ENCODE peak calls at places on chromosomes 16 and 17, in eight cellular contexts. Q is mucosa of descending colon; Z is mammary epithelial cell; G is body of pancreas; O is adrenal gland; S is esophagus squamous epithelium; C is RWPE2; Y is CD8-positive, alpha-beta T cell. W is an unnamed sample. For H3K4me1, the result is how much of the 10 kb centered on the place peaks cover.

GRCh38 chr16:84868829-84869457 is 49.2 kb downstream of the CRISPLD2 start:
- DNase-seq in Y (no peak), G (no peak), S (no peak), Q (no peak), O (no peak), Z (no peak), C (no peak), W (no peak)

GRCh38 chr16:21166561-21166961 is 8.1 kb downstream of the LDAF1 start:
- DNase-seq in S (no peak), Z (peak), Y (no peak), Q (no peak), C (no peak), G (no peak), O (no peak), W (no peak)

GRCh38 chr16:85327731-85328664 is 215.7 kb upstream of the CIBAR2 start:
- DNase-seq in C (no peak), S (no peak), Y (no peak), Q (no peak), Z (no peak), O (no peak), G (no peak), W (no peak)

GRCh38 chr17:2400474-2400866 is 390 bp downstream of the MNT start:
- DNase-seq in Y (peak), Z (peak), O (peak), Q (peak), G (peak), C (no peak), S (no peak), W (peak)

GRCh38 chr16:55324491-55325447 is 766 bp downstream of the IRX6 start:
- DNase-seq in C (no peak), G (no peak), Q (peak), Z (peak), O (no peak), S (no peak), Y (no peak), W (no peak)

GRCh38 chr17:58277726-58278595 is 2.8 kb downstream of the MPO start:
- DNase-seq in O (no peak), C (no peak), Z (no peak), Y (no peak), Q (peak), G (no peak), S (no peak), W (no peak)

GRCh38 chr16:52515068-52515671 is 31.8 kb downstream of the TOX3 start:
- DNase-seq in S (no peak), Z (no peak), G (no peak), Y (no peak), C (no peak), O (no peak), Q (no peak), W (no peak)

GRCh38 chr17:51439395-51440229 is 179.3 kb downstream of the UTP18 start:
- DNase-seq in O (no peak), S (no peak), Q (no peak), G (no peak), Y (no peak), C (no peak), Z (peak), W (no peak)

GRCh38 chr16:19284207-19284606 is 1.3 kb upstream of the CLEC19A start:
- DNase-seq in Q (no peak), G (peak), O (peak), S (no peak), Y (no peak), Z (peak), C (peak), W (no peak)

GRCh38 chr17:81712468-81713003 is 452 bp downstream of the SLC25A10 start:
- DNase-seq in Q (no peak), C (peak), G (peak), S (no peak), O (no peak), Z (peak), Y (no peak), W (peak)

GRCh38 chr17:44900894-44901293 is 1.6 kb upstream of the EFTUD2 start:
- DNase-seq in S (no peak), O (peak), G (no peak), Y (no peak), Q (no peak), Z (peak), C (no peak), W (no peak)

GRCh38 chr17:59616253-59616920 is 3.3 kb upstream of the CLTC start:
- DNase-seq in S (no peak), Y (no peak), Z (no peak), Q (no peak), O (no peak), C (no peak), G (no peak), W (peak)

GRCh38 chr16:84175351-84176081 is 11.3 kb downstream of the TAF1C start:
- DNase-seq in S (no peak), O (peak), C (no peak), Q (no peak), Z (peak), Y (peak), G (peak), W (peak)

GRCh38 chr17:64095144-64095882 is 34.6 kb downstream of the ERN1 start:
- DNase-seq in Z (peak), C (no peak), G (peak), Y (no peak), Q (no peak), O (no peak), S (no peak), W (no peak)

GRCh38 chr16:19138601-19139000 is 24.8 kb downstream of the ITPRIPL2 start:
- DNase-seq in C (peak), S (no peak), O (peak), Z (peak), Y (no peak), G (peak), Q (peak), W (no peak)

GRCh38 chr16:58331024-58331707 is 36.3 kb upstream of the PRSS54 start:
- DNase-seq in G (peak), O (no peak), C (no peak), Y (no peak), Q (no peak), S (no peak), Z (no peak), W (no peak)

GRCh38 chr16:49399594-49400364 is 26.2 kb downstream of the C16orf78 start:
- DNase-seq in Z (no peak), Y (no peak), G (no peak), S (no peak), O (no peak), Q (no peak), C (no peak), W (no peak)

GRCh38 chr16:24609740-24610420 is 70.5 kb downstream of the RBBP6 start:
- DNase-seq in S (no peak), Z (peak), Q (no peak), C (peak), O (peak), Y (no peak), G (peak), W (no peak)

GRCh38 chr16:64428463-64428862 is 693.4 kb downstream of the CDH11 start:
- DNase-seq in S (no peak), Y (no peak), O (no peak), Q (no peak), G (no peak), Z (peak), C (no peak), W (no peak)

GRCh38 chr17:43314582-43314981 is 80.8 kb upstream of the RNU2-1 start:
- DNase-seq in S (no peak), O (no peak), G (no peak), Q (no peak), C (no peak), Z (peak), Y (no peak), W (no peak)

GRCh38 chr17:79630821-79631639 is 20.2 kb upstream of the RBFOX3 start:
- DNase-seq in S (no peak), Z (no peak), O (no peak), Y (no peak), Q (no peak), C (peak), G (no peak), W (no peak)

GRCh38 chr17:38578229-38578628 is 27.5 kb downstream of the SRCIN1 start:
- DNase-seq in O (no peak), S (no peak), Y (no peak), C (no peak), Q (peak), G (no peak), Z (no peak), W (peak)

GRCh38 chr17:17235212-17236174 is 1.5 kb downstream of the FLCN start:
- DNase-seq in O (no peak), Q (peak), G (peak), C (no peak), S (no peak), Y (no peak), Z (peak), W (no peak)

GRCh38 chr17:57534863-57535651 is 210.0 kb downstream of the CCDC182 start:
- DNase-seq in Q (no peak), Y (no peak), C (no peak), S (no peak), Z (no peak), G (peak), O (peak), W (no peak)

GRCh38 chr16:30876867-30877266 is 17.0 kb downstream of the BCL7C start:
- DNase-seq in Q (no peak), G (no peak), Y (no peak), O (no peak), Z (no peak), C (no peak), S (no peak), W (peak)

GRCh38 chr17:54900457-54901229 is at the start of gene TOM1L1:
- DNase-seq in C (peak), O (peak), Z (peak), Q (peak), S (no peak), Y (no peak), G (peak), W (peak)
- TF ChIP-seq CTCF in C (peak), O (no peak), Z (peak), Q (no peak), S (no peak), Y (no peak), G (peak), W (peak)

DNA sequence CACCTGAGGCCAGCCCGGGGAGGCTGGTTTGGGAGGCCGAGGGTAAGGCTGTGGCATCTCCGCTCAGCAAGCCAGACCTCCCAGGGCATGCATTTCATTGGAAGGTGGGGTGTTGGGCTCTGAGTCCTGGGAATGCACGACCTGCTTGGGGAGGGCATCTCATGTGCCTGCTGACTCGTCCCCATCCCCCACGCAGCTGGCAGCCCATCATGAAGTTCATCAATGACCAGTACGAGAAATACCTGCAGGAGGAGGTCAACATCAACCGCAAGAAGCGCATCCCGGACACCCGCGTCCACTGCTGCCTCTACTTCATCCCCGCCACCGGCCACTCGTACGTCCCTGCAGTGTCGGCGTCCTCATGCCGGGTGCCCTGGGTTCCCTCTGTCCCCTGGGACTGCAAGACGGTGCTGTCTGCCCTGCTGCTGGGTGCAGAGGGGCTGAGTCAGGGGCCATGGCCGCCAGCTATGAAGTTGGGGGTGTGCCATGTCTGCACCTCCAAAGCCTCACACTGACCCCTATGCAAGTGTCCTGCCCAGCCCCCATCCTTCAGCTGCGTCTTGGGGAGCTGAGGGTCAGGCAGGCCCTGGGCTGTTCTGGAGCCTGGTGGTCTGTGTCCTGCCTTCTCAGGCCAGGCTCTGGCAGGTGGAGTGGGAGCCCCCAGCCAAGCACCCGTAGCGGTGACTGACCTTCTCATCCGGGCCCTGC is 347.9 kb downstream of the SEC14L1 start:
- DNase-seq in Z (no peak), S (no peak), Y (peak), O (no peak), C (peak), G (no peak), Q (peak), W (no peak)
- H3K4me1 ChIP-seq in Z (under half), S (under half), Y (under half), O (under half), C (under half), G (under half), Q (under half), W (under half)

DNA sequence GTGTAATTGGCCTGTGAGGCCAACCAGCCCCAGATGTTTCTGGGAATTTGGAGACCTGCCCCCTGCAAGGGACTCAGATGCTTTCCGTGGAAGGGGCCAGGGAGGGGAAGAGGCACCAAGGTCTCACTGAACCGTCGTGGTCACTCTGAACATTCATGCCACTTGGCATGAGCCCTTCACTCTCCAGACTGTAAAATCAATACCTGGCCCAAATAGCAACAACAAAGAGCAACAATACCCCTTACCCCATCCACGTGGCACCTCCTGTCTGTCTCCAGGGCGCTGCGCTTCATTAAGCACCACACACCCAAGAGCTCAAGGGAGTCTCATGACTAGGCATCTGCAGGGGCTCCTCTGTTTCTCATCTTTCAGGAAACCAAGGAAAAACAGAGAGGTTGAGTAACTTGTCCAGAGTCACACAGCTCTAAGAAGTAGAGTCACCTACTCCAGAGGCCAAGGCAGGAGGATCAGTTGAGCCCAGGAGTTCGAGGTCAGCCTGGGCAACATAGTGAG is 52.8 kb downstream of the SOCS1 start:
- DNase-seq in Y (no peak), S (no peak), Z (no peak), O (no peak), C (no peak), Q (no peak), G (no peak), W (no peak)
- TF ChIP-seq CTCF in Y (no peak), S (no peak), Z (no peak), O (no peak), C (no peak), Q (no peak), G (no peak), W (no peak)

GRCh38 chr16:75252049-75252864 is 833 bp upstream of the BCAR1 start:
- DNase-seq in Y (no peak), O (no peak), G (no peak), Z (no peak), C (no peak), S (no peak), Q (no peak), W (no peak)
- H3K4me1 ChIP-seq in Y (under half), O (half or more), G (half or more), Z (half or more), C (half or more), S (half or more), Q (half or more), W (half or more)

GRCh38 chr16:67652578-67653130 is 7.4 kb downstream of the ACD start:
- DNase-seq in Z (peak), O (no peak), G (peak), Q (no peak), C (no peak), Y (no peak), S (no peak), W (peak)

GRCh38 chr16:67651847-67652246 is 6.9 kb downstream of the CARMIL2 start:
- DNase-seq in S (no peak), Y (no peak), O (no peak), Z (no peak), Q (no peak), C (no peak), G (no peak), W (no peak)

GRCh38 chr16:67655363-67655762 is 4.7 kb downstream of the ACD start:
- DNase-seq in G (no peak), Y (no peak), Z (no peak), O (no peak), Q (no peak), C (no peak), S (no peak), W (no peak)

GRCh38 chr16:67654069-67654911 is 5.8 kb downstream of the ACD start:
- DNase-seq in S (no peak), Y (no peak), G (no peak), O (no peak), C (no peak), Z (no peak), Q (no peak), W (no peak)

DNA sequence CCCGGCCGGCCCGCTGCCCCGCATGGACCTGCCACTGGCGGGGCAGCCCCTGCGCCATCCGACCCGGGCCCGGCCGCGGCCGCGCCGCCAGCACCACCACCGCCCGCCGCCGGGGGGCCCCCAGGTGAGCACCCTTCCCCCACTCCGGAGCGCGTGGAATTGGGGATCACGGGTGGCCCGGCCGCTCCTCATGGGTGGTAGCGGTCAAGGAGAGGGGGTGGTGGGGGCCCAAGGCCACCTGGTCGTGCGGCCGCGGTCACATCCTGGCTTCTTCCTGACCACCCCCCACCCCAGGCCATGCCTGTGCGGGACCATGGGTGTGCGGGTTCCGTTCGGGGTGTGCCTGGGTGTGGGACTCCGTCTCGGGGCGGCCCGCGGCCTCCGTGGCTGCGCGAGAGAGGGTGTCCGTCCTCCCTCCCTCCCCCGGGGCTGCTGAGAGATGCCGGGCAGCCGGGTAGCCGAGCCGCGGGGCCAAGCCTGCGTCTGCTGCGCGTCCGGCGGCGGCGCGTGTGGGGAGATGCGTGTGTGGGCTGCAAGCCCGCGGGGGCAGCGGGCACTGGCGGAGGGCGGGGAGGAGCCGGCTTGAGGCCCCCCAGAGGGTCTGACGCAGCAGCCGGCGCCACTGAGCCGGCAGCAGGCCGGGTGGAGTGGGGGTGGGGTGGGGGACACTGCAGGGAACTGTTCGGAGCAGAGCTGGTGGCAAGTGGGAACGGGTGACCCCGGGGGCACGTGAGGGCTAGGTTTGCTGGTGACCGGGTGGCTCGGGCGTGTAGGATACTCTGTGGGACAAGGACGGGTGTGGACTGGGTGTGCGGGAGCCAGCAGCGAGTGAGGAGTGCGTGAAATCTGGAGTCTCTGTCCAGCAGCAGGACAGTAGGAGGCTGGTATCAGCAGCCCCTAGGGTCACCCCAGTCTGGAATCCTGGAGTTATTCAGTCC is 6.7 kb downstream of the ACD start:
- DNase-seq in S (no peak), Q (no peak), O (no peak), C (no peak), Z (no peak), Y (no peak), G (no peak), W (peak)
- TF ChIP-seq CTCF in S (no peak), Q (no peak), O (no peak), C (peak), Z (peak), Y (no peak), G (peak), W (peak)

GRCh38 chr17:21358185-21358584 is 18.0 kb upstream of the KCNJ12 start:
- DNase-seq in C (no peak), G (no peak), O (no peak), Q (no peak), Z (no peak), S (no peak), Y (no peak), W (no peak)
- H3K4me1 ChIP-seq in C (under half), G (under half), O (under half), Q (under half), Z (under half), S (under half), Y (under half), W (under half)

DNA sequence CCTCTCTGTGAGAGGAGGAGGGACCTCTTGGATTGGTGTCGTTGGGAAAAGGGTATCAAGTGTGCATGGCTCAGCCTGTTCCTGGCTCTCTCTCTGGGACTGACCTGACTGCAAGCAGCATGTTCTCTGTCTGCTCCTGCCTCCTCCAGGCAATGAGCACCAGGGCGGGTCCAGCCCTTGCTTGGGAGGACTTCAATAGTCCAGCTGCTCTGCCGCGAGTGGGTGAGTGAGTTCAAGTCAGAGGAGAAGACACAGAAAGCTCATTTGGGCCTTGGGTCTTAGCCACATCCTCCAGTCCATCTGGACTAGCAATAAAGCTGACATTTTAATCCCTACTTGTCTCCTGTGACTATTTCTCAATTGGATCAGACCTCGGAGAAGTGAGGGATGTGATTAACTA is 25.2 kb upstream of the TNS4 start:
- DNase-seq in S (no peak), Q (peak), C (peak), Y (no peak), O (no peak), G (no peak), Z (no peak), W (no peak)
- TF ChIP-seq CTCF in S (no peak), Q (no peak), C (no peak), Y (no peak), O (no peak), G (no peak), Z (no peak), W (no peak)

GRCh38 chr16:2038359-2039285 is 9.0 kb downstream of the NTHL1 start:
- DNase-seq in Z (no peak), G (no peak), O (no peak), Y (no peak), Q (no peak), S (no peak), C (no peak), W (no peak)
- H3K4me1 ChIP-seq in Z (under half), G (under half), O (under half), Y (under half), Q (half or more), S (half or more), C (under half), W (under half)

W was measured in Caco-2.